ENCODE peak calls at places on chromosomes 2 and 18, in six cellular contexts. N is left kidney, C is breast epithelium, H is cerebellar nuclear complex, M is mesenteric fat pad, O is GM13976. K is an unnamed sample.

GRCh38 chr2:195495356-195495755 is 161.7 kb upstream of the SLC39A10 start:
- DNase-seq in M (no peak), H (no peak), N (no peak), O (no peak), C (no peak), K (no peak)

GRCh38 chr18:58438161-58438983 is 190.5 kb downstream of the ALPK2 start:
- DNase-seq in N (no peak), M (no peak), H (no peak), C (no peak), O (no peak), K (no peak)

GRCh38 chr2:202703091-202703490 is 68.3 kb downstream of the FAM117B start:
- DNase-seq in C (no peak), N (no peak), M (no peak), H (no peak), O (no peak), K (no peak)

GRCh38 chr2:237269121-237269875 is 144.7 kb downstream of the COL6A3 start:
- DNase-seq in N (peak; percentile 55), H (no peak), M (no peak), O (no peak), C (no peak), K (no peak)

GRCh38 chr2:143716527-143716926 is 587.3 kb downstream of the ARHGAP15 start:
- DNase-seq in O (no peak), C (no peak), M (no peak), N (no peak), H (no peak), K (no peak)

GRCh38 chr2:237482485-237482884 is 4.6 kb upstream of the MLPH start:
- DNase-seq in M (peak; percentile 89), O (no peak), H (no peak), N (peak; percentile 84), C (peak; percentile 84), K (peak; percentile 9)

GRCh38 chr2:137115081-137115713 is 349.9 kb downstream of the THSD7B start:
- DNase-seq in N (no peak), M (no peak), O (no peak), C (no peak), H (no peak), K (no peak)

GRCh38 chr2:191894681-191895147 is 47.8 kb upstream of the CAVIN2 start:
- DNase-seq in C (no peak), H (no peak), N (no peak), M (no peak), O (no peak), K (no peak)

GRCh38 chr2:8236391-8236790 is 445.5 kb upstream of the ID2 start:
- DNase-seq in M (no peak), O (no peak), H (no peak), N (no peak), C (no peak), K (no peak)

GRCh38 chr2:24176326-24176725 is 1.5 kb downstream of the FAM228A start:
- DNase-seq in N (no peak), H (no peak), M (no peak), C (no peak), O (no peak), K (no peak)

GRCh38 chr18:48987821-48988220 is 37.1 kb upstream of the SMAD7 start:
- DNase-seq in H (no peak), M (no peak), C (no peak), N (no peak), O (no peak), K (no peak)

GRCh38 chr18:21391074-21391673 is 149.1 kb downstream of the GREB1L start:
- DNase-seq in O (no peak), H (no peak), C (no peak), M (no peak), N (no peak), K (peak; percentile 84)

GRCh38 chr2:71941731-71942575 is 205.7 kb downstream of the CYP26B1 start:
- DNase-seq in H (no peak), C (no peak), M (peak; percentile 33), N (no peak), O (no peak), K (no peak)

GRCh38 chr18:13235326-13235937 is 16.9 kb downstream of the LDLRAD4 start:
- DNase-seq in N (no peak), H (no peak), M (peak; percentile 35), O (no peak), C (no peak), K (no peak)

GRCh38 chr18:62717059-62717849 is 1.9 kb downstream of the PHLPP1 start:
- DNase-seq in M (no peak), O (peak; percentile 31), N (peak; percentile 66), H (no peak), C (peak; percentile 47), K (peak; percentile 87)

GRCh38 chr18:55290898-55291297 is 297.1 kb downstream of the TCF4 start:
- DNase-seq in C (no peak), H (no peak), N (no peak), M (no peak), O (no peak), K (no peak)

GRCh38 chr2:18104583-18105224 is 226.2 kb downstream of the KCNS3 start:
- DNase-seq in M (no peak), C (no peak), H (no peak), N (no peak), O (no peak), K (no peak)

GRCh38 chr2:241772063-241772499 is 4.5 kb upstream of the GAL3ST2 start:
- DNase-seq in M (no peak), C (peak; percentile 2), N (no peak), O (no peak), H (no peak), K (no peak)

GRCh38 chr2:12824304-12824761 is 107.6 kb downstream of the TRIB2 start:
- DNase-seq in O (no peak), M (no peak), H (no peak), C (no peak), N (peak; percentile 86), K (no peak)

GRCh38 chr18:48996901-48997463 is 46.2 kb upstream of the SMAD7 start:
- DNase-seq in M (no peak), N (peak; percentile 56), C (no peak), O (no peak), H (no peak), K (no peak)

GRCh38 chr18:76686737-76687231 is 135.6 kb upstream of the ZNF236 start:
- DNase-seq in O (peak; percentile 71), H (no peak), N (peak; percentile 88), C (peak; percentile 54), M (no peak), K (peak; percentile 62)

GRCh38 chr2:168456526-168457176 is 579 bp downstream of the CERS6 start:
- DNase-seq in O (peak; percentile 45), C (no peak), N (peak; percentile 86), H (no peak), M (no peak), K (peak; percentile 58)

GRCh38 chr18:54684786-54685185 is 93.7 kb downstream of the DYNAP start:
- DNase-seq in N (peak; percentile 77), O (no peak), C (no peak), H (no peak), M (no peak), K (no peak)

GRCh38 chr2:98502556-98503335 is 58.1 kb downstream of the INPP4A start:
- DNase-seq in C (no peak), O (no peak), M (no peak), N (peak; percentile 55), H (no peak), K (no peak)

K was measured in NCI-H748 treated with DMSO at 0.1 percent for 48 hours.